ENCODE peak calls at places on chromosomes 4 and X, in five cellular contexts. One of them, this sample, is unnamed.

GRCh38 chr4:149727663-149728062 is 88.0 kb downstream of the IQCM start:
- DNase-seq in ovary: no peak
- DNase-seq in IMR-90: no peak
- DNase-seq in H7: no peak
- DNase-seq in breast epithelium: no peak
- DNase-seq in this sample: no peak

GRCh38 chr4:183314806-183315205 is 5.3 kb downstream of the CLDN22 start:
- DNase-seq in ovary: no peak
- DNase-seq in breast epithelium: no peak
- DNase-seq in H7: no peak
- DNase-seq in IMR-90: no peak
- DNase-seq in this sample: no peak

GRCh38 chr4:152107736-152108500 is 347.1 kb upstream of the GATB start:
- DNase-seq in H7: no peak
- DNase-seq in breast epithelium: no peak
- DNase-seq in IMR-90: no peak
- DNase-seq in ovary: no peak
- DNase-seq in this sample: no peak

GRCh38 chrX:71166461-71166860 is 21.8 kb downstream of the NLGN3 start:
- DNase-seq in IMR-90: no peak
- DNase-seq in H7: no peak
- DNase-seq in ovary: no peak
- DNase-seq in breast epithelium: no peak
- DNase-seq in this sample: no peak

GRCh38 chr4:15443770-15444169 is 15.9 kb downstream of the C1QTNF7 start:
- DNase-seq in H7: no peak
- DNase-seq in IMR-90: no peak
- DNase-seq in ovary: no peak
- DNase-seq in breast epithelium: no peak
- DNase-seq in this sample: no peak

GRCh38 chr4:122879001-122879400 is 43.4 kb downstream of the NUDT6 start:
- DNase-seq in breast epithelium: no peak
- DNase-seq in IMR-90: no peak
- DNase-seq in H7: no peak
- DNase-seq in ovary: no peak
- DNase-seq in this sample: no peak

GRCh38 chrX:40867352-40867751 is 132.0 kb upstream of the MED14 start:
- DNase-seq in IMR-90: peak
- DNase-seq in breast epithelium: no peak
- DNase-seq in H7: no peak
- DNase-seq in ovary: peak
- DNase-seq in this sample: no peak

GRCh38 chr4:101169044-101170014 is 178.0 kb downstream of the PPP3CA start:
- DNase-seq in H7: peak
- DNase-seq in IMR-90: peak
- DNase-seq in breast epithelium: no peak
- DNase-seq in ovary: no peak
- DNase-seq in this sample: no peak

GRCh38 chr4:150518559-150518958 is 63.4 kb upstream of the MAB21L2 start:
- DNase-seq in IMR-90: peak
- DNase-seq in ovary: no peak
- DNase-seq in breast epithelium: no peak
- DNase-seq in H7: no peak
- DNase-seq in this sample: peak

GRCh38 chr4:77181737-77182136 is 24.7 kb downstream of the CCNG2 start:
- DNase-seq in ovary: no peak
- DNase-seq in IMR-90: no peak
- DNase-seq in breast epithelium: no peak
- DNase-seq in H7: no peak
- DNase-seq in this sample: no peak

GRCh38 chrX:131187234-131187633 is 101.9 kb downstream of the IGSF1 start:
- DNase-seq in ovary: no peak
- DNase-seq in IMR-90: no peak
- DNase-seq in breast epithelium: no peak
- DNase-seq in H7: peak
- DNase-seq in this sample: no peak

GRCh38 chr4:141416219-141416618 is 195.5 kb downstream of the ZNF330 start:
- DNase-seq in IMR-90: peak
- DNase-seq in H7: no peak
- DNase-seq in breast epithelium: no peak
- DNase-seq in ovary: no peak
- DNase-seq in this sample: peak

GRCh38 chrX:110210417-110211139 is 107.3 kb downstream of the AMMECR1 start:
- DNase-seq in breast epithelium: no peak
- DNase-seq in IMR-90: peak
- DNase-seq in H7: no peak
- DNase-seq in ovary: no peak
- DNase-seq in this sample: peak

DNA sequence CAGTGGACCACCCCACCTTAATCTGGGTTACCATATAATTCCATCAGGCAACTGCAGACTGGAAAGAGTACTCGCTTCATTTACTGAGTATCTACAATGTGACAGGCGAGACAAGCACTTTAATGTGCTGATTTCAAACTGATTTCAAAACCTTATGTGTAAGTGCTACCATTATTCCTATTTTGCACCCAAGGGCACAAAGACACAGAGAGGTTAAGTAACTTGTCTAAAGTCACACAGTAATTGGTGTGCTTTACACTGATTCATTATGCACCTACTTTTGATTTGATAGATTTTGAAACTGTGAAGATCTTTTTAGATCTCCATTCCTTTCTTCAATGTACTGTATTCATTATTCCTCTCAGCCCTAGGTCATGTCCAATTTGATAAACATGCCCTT is 192.4 kb downstream of the MGST2 start:
- DNase-seq in breast epithelium: no peak
- DNase-seq in ovary: no peak
- DNase-seq in H7: no peak
- DNase-seq in IMR-90: no peak
- DNase-seq in this sample: no peak
- H3K4me3 ChIP-seq in breast epithelium: no peak
- H3K4me3 ChIP-seq in ovary: no peak
- H3K4me3 ChIP-seq in H7: no peak
- H3K4me3 ChIP-seq in IMR-90: no peak
- H3K4me3 ChIP-seq in this sample: no peak

DNA sequence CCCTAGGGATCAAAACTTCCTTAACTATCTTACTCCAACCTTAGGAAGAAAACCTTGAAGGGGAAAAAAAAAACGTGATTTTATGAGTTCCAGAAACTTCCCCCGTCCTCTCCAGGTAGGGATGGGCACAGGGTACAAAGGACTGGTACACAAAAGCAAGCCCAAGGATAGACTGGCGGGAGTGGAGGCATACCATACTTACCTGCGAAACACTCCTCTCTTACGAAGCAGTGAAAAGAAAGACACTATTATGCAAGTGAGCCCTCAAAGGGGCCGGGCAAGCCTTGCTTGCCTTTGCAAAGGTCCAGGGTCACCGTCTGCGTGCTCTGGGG is 651 bp downstream of the TSPAN6 start:
- DNase-seq in H7: no peak
- DNase-seq in ovary: no peak
- DNase-seq in IMR-90: no peak
- DNase-seq in breast epithelium: no peak
- DNase-seq in this sample: no peak
- H3K4me3 ChIP-seq in H7: peak
- H3K4me3 ChIP-seq in ovary: peak
- H3K4me3 ChIP-seq in IMR-90: peak
- H3K4me3 ChIP-seq in breast epithelium: peak
- H3K4me3 ChIP-seq in this sample: peak

DNA sequence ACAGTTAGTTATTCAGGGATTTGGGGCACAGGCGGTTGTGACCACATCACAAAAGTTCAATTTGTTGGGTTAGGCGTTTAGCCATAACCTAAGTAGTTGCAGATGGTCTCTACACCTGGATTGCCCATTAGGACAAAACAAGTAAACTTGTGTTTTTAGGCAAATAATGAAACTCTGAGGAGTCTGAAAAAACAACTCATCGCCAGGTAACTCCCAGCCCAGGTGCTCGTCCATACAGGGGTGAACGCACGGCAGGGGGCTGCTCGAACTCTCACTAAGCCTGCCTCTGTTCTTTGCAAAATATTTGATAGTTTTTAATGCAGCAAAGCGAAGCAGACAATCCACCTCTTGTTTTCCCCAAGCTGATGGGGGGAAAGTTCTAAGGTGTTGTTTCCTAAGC is 571 bp upstream of the RHOH start:
- DNase-seq in H7: no peak
- DNase-seq in IMR-90: no peak
- DNase-seq in breast epithelium: no peak
- DNase-seq in ovary: no peak
- DNase-seq in this sample: no peak
- H3K4me3 ChIP-seq in H7: no peak
- H3K4me3 ChIP-seq in IMR-90: no peak
- H3K4me3 ChIP-seq in breast epithelium: no peak
- H3K4me3 ChIP-seq in ovary: no peak
- H3K4me3 ChIP-seq in this sample: no peak

GRCh38 chrX:15157624-15158023 is 112.3 kb downstream of the ASB9 start:
- DNase-seq in ovary: no peak
- DNase-seq in breast epithelium: no peak
- DNase-seq in IMR-90: no peak
- DNase-seq in H7: no peak
- DNase-seq in this sample: no peak
- H3K4me3 ChIP-seq in ovary: no peak
- H3K4me3 ChIP-seq in breast epithelium: no peak
- H3K4me3 ChIP-seq in IMR-90: no peak
- H3K4me3 ChIP-seq in H7: no peak
- H3K4me3 ChIP-seq in this sample: no peak

GRCh38 chrX:103658681-103659433 is 27.6 kb downstream of the MORF4L2 start:
- DNase-seq in H7: no peak
- DNase-seq in IMR-90: no peak
- DNase-seq in ovary: no peak
- DNase-seq in breast epithelium: no peak
- DNase-seq in this sample: no peak

GRCh38 chrX:103666202-103667107 is 20.0 kb downstream of the MORF4L2 start:
- DNase-seq in ovary: no peak
- DNase-seq in breast epithelium: no peak
- DNase-seq in H7: no peak
- DNase-seq in IMR-90: peak
- DNase-seq in this sample: no peak

GRCh38 chrX:103663921-103664320 is 22.6 kb downstream of the MORF4L2 start:
- DNase-seq in H7: no peak
- DNase-seq in ovary: no peak
- DNase-seq in IMR-90: no peak
- DNase-seq in breast epithelium: no peak
- DNase-seq in this sample: no peak

GRCh38 chrX:103669745-103670144 is 16.8 kb downstream of the MORF4L2 start:
- DNase-seq in ovary: no peak
- DNase-seq in H7: no peak
- DNase-seq in breast epithelium: no peak
- DNase-seq in IMR-90: no peak
- DNase-seq in this sample: no peak

DNA sequence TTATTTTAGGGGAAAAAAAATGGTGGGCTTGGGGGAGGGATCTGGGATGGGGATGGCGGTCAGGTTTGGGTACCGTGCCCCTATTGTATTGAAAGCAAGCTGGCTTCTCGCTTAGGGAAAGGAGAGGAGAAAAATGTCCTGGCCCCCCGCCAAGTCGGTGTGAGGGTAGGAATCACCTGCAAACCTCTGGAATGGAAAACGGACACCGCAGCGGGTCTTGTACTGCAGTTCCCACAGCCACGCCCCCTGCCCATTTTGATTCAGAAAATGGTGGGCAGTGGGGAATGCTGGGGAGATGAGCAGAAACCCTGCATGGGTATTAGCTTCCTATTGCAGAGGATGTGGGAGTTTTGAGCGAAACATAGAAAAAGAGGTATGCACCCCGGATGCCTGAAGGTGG is 22.1 kb downstream of the MORF4L2 start:
- DNase-seq in breast epithelium: no peak
- DNase-seq in ovary: no peak
- DNase-seq in IMR-90: no peak
- DNase-seq in H7: peak
- DNase-seq in this sample: no peak
- H3K4me3 ChIP-seq in breast epithelium: peak
- H3K4me3 ChIP-seq in ovary: no peak
- H3K4me3 ChIP-seq in IMR-90: no peak
- H3K4me3 ChIP-seq in H7: peak
- H3K4me3 ChIP-seq in this sample: no peak

GRCh38 chr4:87527446-87528240 is 1.5 kb downstream of the SPARCL1 start:
- DNase-seq in ovary: no peak
- DNase-seq in IMR-90: no peak
- DNase-seq in H7: no peak
- DNase-seq in breast epithelium: no peak
- DNase-seq in this sample: no peak

GRCh38 chr4:87532907-87533306 is 3.7 kb upstream of the SPARCL1 start:
- DNase-seq in IMR-90: no peak
- DNase-seq in H7: no peak
- DNase-seq in ovary: no peak
- DNase-seq in breast epithelium: no peak
- DNase-seq in this sample: no peak

GRCh38 chr4:87529187-87529586 is at the start of gene SPARCL1:
- DNase-seq in ovary: peak
- DNase-seq in IMR-90: no peak
- DNase-seq in breast epithelium: no peak
- DNase-seq in H7: no peak
- DNase-seq in this sample: no peak

GRCh38 chr4:87532109-87532508 is 2.9 kb upstream of the SPARCL1 start:
- DNase-seq in H7: no peak
- DNase-seq in ovary: no peak
- DNase-seq in breast epithelium: no peak
- DNase-seq in IMR-90: no peak
- DNase-seq in this sample: no peak

DNA sequence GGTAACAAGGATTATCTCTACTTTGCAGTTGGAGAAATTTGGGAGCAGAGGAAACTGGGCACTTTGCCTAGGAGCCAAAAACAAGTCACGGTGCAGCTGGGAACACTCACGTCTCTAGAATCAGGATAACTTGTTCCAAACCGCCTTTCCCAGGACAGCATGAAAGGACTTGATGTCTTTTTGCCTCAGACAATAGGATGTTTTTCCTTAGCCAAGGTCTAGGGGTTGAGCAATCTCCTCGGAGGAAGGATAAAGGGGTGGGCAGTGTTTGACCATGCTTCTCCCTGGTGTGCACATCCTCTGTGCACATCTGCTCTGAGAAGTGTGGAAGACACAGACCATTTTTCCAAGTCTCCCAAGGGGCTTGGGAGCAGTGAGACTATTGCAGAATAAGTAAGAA is 1.7 kb upstream of the SPARCL1 start:
- DNase-seq in IMR-90: peak
- DNase-seq in H7: no peak
- DNase-seq in breast epithelium: no peak
- DNase-seq in ovary: peak
- DNase-seq in this sample: peak
- H3K4me3 ChIP-seq in IMR-90: no peak
- H3K4me3 ChIP-seq in H7: no peak
- H3K4me3 ChIP-seq in breast epithelium: peak
- H3K4me3 ChIP-seq in ovary: peak
- H3K4me3 ChIP-seq in this sample: no peak

GRCh38 chr4:186728631-186729271 is 5.1 kb upstream of the FAT1 start:
- DNase-seq in breast epithelium: no peak
- DNase-seq in IMR-90: no peak
- DNase-seq in H7: no peak
- DNase-seq in ovary: no peak
- DNase-seq in this sample: no peak
- H3K4me3 ChIP-seq in breast epithelium: no peak
- H3K4me3 ChIP-seq in IMR-90: no peak
- H3K4me3 ChIP-seq in H7: no peak
- H3K4me3 ChIP-seq in ovary: no peak
- H3K4me3 ChIP-seq in this sample: no peak

This sample was measured in skeletal muscle cell.